ENCODE peak calls at places on chromosomes 3 and 15, in four cellular contexts. L is K562, A is HEK293T, C is WTC11. I is an unnamed sample.

GRCh38 chr3:159645874-159646273 is 342.8 kb upstream of the IL12A start:
- DNase-seq in L (no peak), A (no peak), C (no peak), I (no peak)

GRCh38 chr3:100709840-100710235 is 544 bp downstream of the TFG start:
- DNase-seq in L (peak), A (peak), C (peak), I (no peak)

GRCh38 chr15:92611995-92612745 is 43.4 kb downstream of the FAM174B start:
- DNase-seq in L (no peak), A (no peak), C (no peak), I (no peak)

GRCh38 chr3:127865941-127866340 is 43.6 kb upstream of the MGLL start:
- DNase-seq in L (no peak), A (no peak), C (no peak), I (no peak)

GRCh38 chr3:45946875-45947274 is 3.6 kb downstream of the CXCR6 start:
- DNase-seq in L (no peak), A (no peak), C (no peak), I (no peak)

GRCh38 chr3:14161282-14161681 is 17.1 kb downstream of the XPC start:
- DNase-seq in L (no peak), A (no peak), C (no peak), I (no peak)

GRCh38 chr3:157248590-157249425 is 88.9 kb upstream of the CCNL1 start:
- DNase-seq in L (no peak), A (peak), C (no peak), I (peak)

GRCh38 chr3:21020043-21020442 is 731.0 kb downstream of the ZNF385D start:
- DNase-seq in L (no peak), A (no peak), C (no peak), I (no peak)

GRCh38 chr3:142566096-142566495 is 12.4 kb downstream of the ATR start:
- DNase-seq in L (no peak), A (no peak), C (no peak), I (no peak)

GRCh38 chr3:66692751-66693140 is 191.9 kb upstream of the LRIG1 start:
- DNase-seq in L (no peak), A (no peak), C (no peak), I (no peak)

GRCh38 chr3:171160326-171160725 is 133.8 kb upstream of the SLC2A2 start:
- DNase-seq in L (no peak), A (no peak), C (no peak), I (no peak)

GRCh38 chr3:155560594-155560993 is 184.3 kb downstream of the PLCH1 start:
- DNase-seq in L (no peak), A (no peak), C (no peak), I (no peak)

GRCh38 chr3:160319322-160319721 is 79.7 kb downstream of the IFT80 start:
- DNase-seq in L (no peak), A (no peak), C (no peak), I (no peak)

GRCh38 chr15:39453500-39454073 is 127.3 kb upstream of the THBS1 start:
- DNase-seq in L (no peak), A (no peak), C (no peak), I (no peak)

GRCh38 chr15:48578965-48579364 is 66.5 kb downstream of the FBN1 start:
- DNase-seq in L (no peak), A (no peak), C (no peak), I (no peak)
- TF ChIP-seq ELF4 in L (no peak), A (no peak), C (no peak), I (no peak)

DNA sequence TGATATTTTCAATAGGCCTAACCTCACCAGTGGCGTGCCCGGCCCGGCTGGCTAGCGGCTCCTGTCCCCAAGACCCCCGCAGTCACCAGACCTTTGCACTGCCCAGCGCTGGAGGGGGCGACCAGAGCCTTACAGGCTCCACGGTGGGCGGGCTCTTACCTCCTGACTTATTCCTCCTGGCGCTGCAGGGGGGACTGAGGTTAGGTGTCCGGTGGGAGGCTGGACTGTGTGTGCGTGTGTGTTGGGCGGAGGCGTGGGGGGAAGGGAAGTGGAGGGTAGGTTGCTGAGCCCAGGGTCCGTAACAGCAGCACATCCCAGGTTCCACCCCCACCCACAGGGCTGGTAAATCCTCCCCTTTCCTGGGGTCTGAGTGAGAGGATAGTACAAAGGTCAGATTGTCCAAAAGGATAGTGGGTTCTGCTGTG is 27.5 kb upstream of the THRB start:
- DNase-seq in L (no peak), A (peak), C (peak), I (peak)
- TF ChIP-seq ELF4 in L (no peak), A (no peak), C (no peak), I (no peak)

GRCh38 chr3:165254812-165255211 is 58.6 kb upstream of the SLITRK3 start:
- DNase-seq in L (no peak), A (peak), C (no peak), I (peak)

GRCh38 chr3:165256554-165256953 is 60.4 kb upstream of the SLITRK3 start:
- DNase-seq in L (no peak), A (no peak), C (no peak), I (no peak)

DNA sequence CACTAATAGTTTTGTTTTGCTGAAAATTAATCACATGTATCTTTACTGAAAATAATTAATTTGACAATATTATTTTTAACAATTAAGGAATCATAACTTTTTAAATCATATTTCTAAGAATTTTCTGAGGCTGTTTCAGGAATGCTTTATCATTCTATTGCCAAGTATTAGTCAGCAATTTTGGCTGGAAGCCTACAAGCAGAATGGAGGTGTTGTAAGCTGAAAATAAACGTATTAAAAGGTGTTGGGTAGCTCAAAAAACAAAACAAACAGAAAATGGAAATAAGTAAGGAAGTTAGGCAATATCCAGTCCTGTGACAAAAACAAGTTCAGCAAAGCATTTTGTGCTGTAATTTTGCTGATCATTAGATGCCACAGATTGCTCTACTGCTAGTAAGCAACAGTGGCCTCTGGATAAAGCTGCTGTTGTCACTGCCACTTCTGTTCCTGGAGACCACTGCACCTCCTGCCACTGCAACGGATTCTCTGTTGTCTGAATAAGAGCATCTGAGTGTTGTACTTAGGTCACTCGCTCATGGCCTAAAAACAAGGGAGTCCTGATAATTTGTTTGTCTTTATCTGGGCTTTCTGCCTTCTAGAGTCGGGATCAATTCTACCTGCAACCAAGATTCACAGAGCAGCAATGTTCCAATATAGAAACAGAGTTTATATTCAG is 63.5 kb upstream of the SLITRK3 start:
- DNase-seq in L (no peak), A (no peak), C (no peak), I (no peak)
- TF ChIP-seq ELF4 in L (no peak), A (no peak), C (no peak), I (no peak)

GRCh38 chr15:100695048-100695447 is 92.7 kb downstream of the ASB7 start:
- DNase-seq in L (no peak), A (no peak), C (no peak), I (no peak)
- TF ChIP-seq ELF4 in L (no peak), A (no peak), C (no peak), I (no peak)

GRCh38 chr3:181613191-181613590 is 98.5 kb upstream of the SOX2 start:
- DNase-seq in L (no peak), A (no peak), C (no peak), I (no peak)
- TF ChIP-seq ELF4 in L (no peak), A (no peak), C (no peak), I (no peak)

GRCh38 chr15:58556028-58556361 is 124.2 kb downstream of the LIPC start:
- DNase-seq in L (no peak), A (no peak), C (no peak), I (no peak)

GRCh38 chr15:58556541-58556940 is 124.8 kb downstream of the LIPC start:
- DNase-seq in L (no peak), A (no peak), C (no peak), I (no peak)

GRCh38 chr15:58553365-58553918 is 121.7 kb downstream of the LIPC start:
- DNase-seq in L (no peak), A (no peak), C (no peak), I (no peak)

GRCh38 chr15:58554758-58555157 is 123.0 kb downstream of the LIPC start:
- DNase-seq in L (no peak), A (no peak), C (no peak), I (no peak)

GRCh38 chr15:58555168-58556027 is 123.6 kb downstream of the LIPC start:
- DNase-seq in L (peak), A (no peak), C (no peak), I (no peak)
- TF ChIP-seq ELF4 in L (no peak), A (no peak), C (no peak), I (no peak)

GRCh38 chr3:11642455-11643162 is 1.1 kb downstream of the VGLL4 start:
- DNase-seq in L (peak), A (peak), C (no peak), I (peak)

GRCh38 chr3:11641316-11641682 is 2.4 kb downstream of the VGLL4 start:
- DNase-seq in L (no peak), A (no peak), C (no peak), I (no peak)

GRCh38 chr3:11640009-11640673 is 3.6 kb downstream of the VGLL4 start:
- DNase-seq in L (no peak), A (no peak), C (no peak), I (no peak)

GRCh38 chr3:11643212-11644087 is at the start of gene VGLL4:
- DNase-seq in L (peak), A (peak), C (peak), I (peak)

DNA sequence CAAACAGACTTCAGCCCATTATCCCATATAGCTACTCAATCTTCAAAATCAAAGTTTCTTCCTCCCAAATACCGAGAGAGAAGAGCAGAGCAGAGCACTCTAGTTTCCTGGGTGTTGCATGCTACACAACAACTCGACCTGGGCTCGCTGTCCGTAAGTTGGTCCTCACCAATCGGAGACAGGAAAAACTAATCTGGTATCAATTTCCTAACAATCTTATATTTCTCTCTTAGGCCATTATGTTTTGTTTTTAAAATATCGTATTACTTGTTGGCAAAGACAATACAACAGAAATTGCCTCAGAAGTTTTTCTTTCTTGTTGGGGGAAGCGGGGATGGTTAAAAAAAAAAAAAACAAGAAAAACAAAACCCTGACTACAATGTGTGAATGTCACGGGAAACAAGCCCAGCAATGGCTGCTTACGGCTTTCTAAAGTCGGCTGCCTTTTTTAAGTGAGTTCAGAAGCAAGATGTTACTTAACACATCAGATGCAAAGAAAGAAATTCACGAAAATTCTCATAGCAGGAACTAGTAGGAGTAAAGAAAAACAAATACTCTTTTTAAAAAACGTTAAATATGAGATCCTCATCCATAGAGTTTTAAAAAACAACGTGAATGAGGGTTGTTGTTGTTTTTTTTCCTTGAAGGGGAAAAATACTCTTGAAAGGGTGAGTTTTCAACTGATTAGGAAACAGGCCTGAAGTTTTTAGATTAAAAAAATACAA is 1.9 kb downstream of the VGLL4 start:
- DNase-seq in L (no peak), A (peak), C (no peak), I (no peak)
- TF ChIP-seq ELF4 in L (no peak), A (no peak), C (no peak), I (no peak)

GRCh38 chr3:129490273-129490675 is 38.2 kb upstream of the RHO start:
- DNase-seq in L (peak), A (peak), C (peak), I (peak)
- TF ChIP-seq ELF4 in L (no peak), A (no peak), C (no peak), I (no peak)

DNA sequence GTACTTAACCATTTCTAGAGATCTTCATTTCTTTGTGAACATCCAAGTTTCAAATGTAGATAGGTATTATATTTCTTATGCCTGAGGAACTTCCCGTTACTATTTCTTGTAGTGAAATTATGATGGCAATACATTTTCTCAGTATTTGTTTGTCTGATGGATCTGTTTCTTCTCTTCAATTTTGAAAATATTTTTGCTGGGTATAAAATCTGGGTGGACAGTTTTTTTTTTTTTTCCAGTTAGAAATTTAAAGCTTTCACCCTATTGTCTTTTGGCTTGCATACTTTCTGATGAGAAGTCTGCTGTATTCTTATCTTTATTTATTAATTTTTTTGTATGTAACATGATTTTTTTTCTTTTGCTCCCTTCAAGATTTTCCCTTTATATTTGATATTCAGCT is 175.8 kb downstream of the SV2B start:
- DNase-seq in L (no peak), A (no peak), C (no peak), I (no peak)
- TF ChIP-seq ELF4 in L (no peak), A (no peak), C (no peak), I (no peak)

GRCh38 chr3:140610544-140610943 is 67.3 kb upstream of the TRIM42 start:
- DNase-seq in L (no peak), A (no peak), C (no peak), I (no peak)
- TF ChIP-seq ELF4 in L (no peak), A (no peak), C (no peak), I (no peak)

I was measured in HepG2.